ENCODE peak calls at places on chromosome X, in ten cellular contexts. B is kidney tubule cell; D is NCI-H2081; Q is stimulated activated CD4-positive, alpha-beta T cell treated with anti-CD3 and anti-CD28 coated beads, Interleukin-15, amount 100 ng/mL, for 24 hours; M is left ventricle myocardium superior; U is memory B cell; J is non-pigmented ciliary epithelial cell; E is ELR; F is T-helper 22 cell; H is EL. O is an unnamed sample.

GRCh38 chrX:154605566-154605965 is 13.5 kb downstream of the CTAG1B start:
- DNase-seq in J (no peak), H (no peak), Q (no peak), E (no peak), B (no peak), F (no peak), D (no peak), U (no peak), M (no peak), O (no peak)

GRCh38 chrX:31546130-31546529 is 474.3 kb upstream of the FTHL17 start:
- DNase-seq in E (peak; percentile 84), J (peak; percentile 62), U (no peak), D (no peak), M (no peak), H (peak; percentile 80), B (peak; percentile 71), Q (no peak), F (no peak), O (no peak)

GRCh38 chrX:74535211-74535621 is 79.2 kb downstream of the RLIM start:
- DNase-seq in U (no peak), F (no peak), J (no peak), Q (no peak), H (peak; percentile 48), E (peak; percentile 49), B (peak; percentile 58), D (no peak), M (no peak), O (peak; percentile 54)

GRCh38 chrX:152892999-152893605 is 4.8 kb upstream of the ZNF185 start:
- DNase-seq in F (no peak), U (no peak), B (no peak), D (no peak), E (no peak), M (no peak), H (no peak), Q (no peak), J (no peak), O (no peak)

GRCh38 chrX:22666441-22666840 is 333.3 kb upstream of the DDX53 start:
- DNase-seq in M (no peak), F (no peak), J (no peak), B (peak; percentile 13), D (no peak), H (peak; percentile 13), Q (peak; percentile 1), E (peak; percentile 48), U (no peak), O (peak; percentile 25)

GRCh38 chrX:153504445-153505016 is 9.8 kb downstream of the BGN start:
- DNase-seq in E (no peak), F (no peak), J (no peak), B (no peak), U (no peak), D (no peak), H (no peak), M (no peak), Q (no peak), O (no peak)

GRCh38 chrX:78527263-78527662 is 131.9 kb downstream of the RTL3 start:
- DNase-seq in M (no peak), J (no peak), B (peak; percentile 74), Q (peak; percentile 22), U (no peak), E (peak; percentile 11), H (peak; percentile 44), D (no peak), F (no peak), O (peak; percentile 78)

GRCh38 chrX:5163663-5164062 is 1065.0 kb downstream of the NLGN4X start:
- DNase-seq in B (no peak), U (no peak), M (no peak), Q (no peak), H (no peak), F (no peak), J (no peak), D (no peak), E (no peak), O (no peak)

GRCh38 chrX:21847342-21847741 is 7.9 kb downstream of the MBTPS2 start:
- DNase-seq in U (no peak), D (no peak), Q (no peak), E (no peak), B (no peak), J (no peak), H (no peak), F (no peak), M (no peak), O (no peak)

O was measured in PC-3.